ENCODE peak calls at places on chromosome 16, in nine cellular contexts. One of them, this sample, is unnamed.

GRCh38 chr16:11236441-11236840 is 19.6 kb downstream of the SOCS1 start:
- DNase-seq in BE2C: no peak
- DNase-seq in foreskin fibroblast: no peak
- DNase-seq in AG09309: no peak
- DNase-seq in activated CD8-positive, alpha-beta T cell treated with anti-CD3 and anti-CD28 coated beads, Interleukin-2, amount 10 ng/mL, durations not matched to agents 7 days and 5 days: no peak
- DNase-seq in EL: no peak
- DNase-seq in Peyer's patch: no peak
- DNase-seq in NCI-H460: no peak
- DNase-seq in esophagus squamous epithelium: no peak
- DNase-seq in this sample: no peak

GRCh38 chr16:85006639-85007038 is 4.7 kb downstream of the ZDHHC7 start:
- DNase-seq in BE2C: no peak
- DNase-seq in foreskin fibroblast: no peak
- DNase-seq in AG09309: no peak
- DNase-seq in activated CD8-positive, alpha-beta T cell treated with anti-CD3 and anti-CD28 coated beads, Interleukin-2, amount 10 ng/mL, durations not matched to agents 7 days and 5 days: no peak
- DNase-seq in EL: peak
- DNase-seq in Peyer's patch: no peak
- DNase-seq in NCI-H460: no peak
- DNase-seq in esophagus squamous epithelium: no peak
- DNase-seq in this sample: no peak

GRCh38 chr16:3012828-3013420 is at the start of gene CLDN9:
- DNase-seq in BE2C: no peak
- DNase-seq in foreskin fibroblast: no peak
- DNase-seq in AG09309: no peak
- DNase-seq in activated CD8-positive, alpha-beta T cell treated with anti-CD3 and anti-CD28 coated beads, Interleukin-2, amount 10 ng/mL, durations not matched to agents 7 days and 5 days: no peak
- DNase-seq in EL: no peak
- DNase-seq in Peyer's patch: peak
- DNase-seq in NCI-H460: no peak
- DNase-seq in esophagus squamous epithelium: no peak
- DNase-seq in this sample: no peak

GRCh38 chr16:81940781-81941560 is 70.3 kb downstream of the SDR42E1 start:
- DNase-seq in BE2C: no peak
- DNase-seq in foreskin fibroblast: peak
- DNase-seq in AG09309: peak
- DNase-seq in activated CD8-positive, alpha-beta T cell treated with anti-CD3 and anti-CD28 coated beads, Interleukin-2, amount 10 ng/mL, durations not matched to agents 7 days and 5 days: no peak
- DNase-seq in EL: peak
- DNase-seq in Peyer's patch: no peak
- DNase-seq in NCI-H460: peak
- DNase-seq in esophagus squamous epithelium: no peak
- DNase-seq in this sample: no peak

GRCh38 chr16:82063456-82064082 is 28.5 kb downstream of the HSD17B2 start:
- DNase-seq in BE2C: no peak
- DNase-seq in foreskin fibroblast: peak
- DNase-seq in AG09309: no peak
- DNase-seq in activated CD8-positive, alpha-beta T cell treated with anti-CD3 and anti-CD28 coated beads, Interleukin-2, amount 10 ng/mL, durations not matched to agents 7 days and 5 days: no peak
- DNase-seq in EL: no peak
- DNase-seq in Peyer's patch: no peak
- DNase-seq in NCI-H460: no peak
- DNase-seq in esophagus squamous epithelium: no peak
- DNase-seq in this sample: no peak

GRCh38 chr16:88309905-88310259 is 72.9 kb upstream of the ZNF469 start:
- DNase-seq in BE2C: no peak
- DNase-seq in foreskin fibroblast: no peak
- DNase-seq in AG09309: no peak
- DNase-seq in activated CD8-positive, alpha-beta T cell treated with anti-CD3 and anti-CD28 coated beads, Interleukin-2, amount 10 ng/mL, durations not matched to agents 7 days and 5 days: no peak
- DNase-seq in EL: no peak
- DNase-seq in Peyer's patch: no peak
- DNase-seq in NCI-H460: no peak
- DNase-seq in esophagus squamous epithelium: no peak
- DNase-seq in this sample: no peak

GRCh38 chr16:85395207-85395912 is 217.8 kb upstream of the GSE1 start:
- DNase-seq in BE2C: peak
- DNase-seq in foreskin fibroblast: peak
- DNase-seq in AG09309: peak
- DNase-seq in activated CD8-positive, alpha-beta T cell treated with anti-CD3 and anti-CD28 coated beads, Interleukin-2, amount 10 ng/mL, durations not matched to agents 7 days and 5 days: no peak
- DNase-seq in EL: peak
- DNase-seq in Peyer's patch: peak
- DNase-seq in NCI-H460: no peak
- DNase-seq in esophagus squamous epithelium: no peak
- DNase-seq in this sample: peak

GRCh38 chr16:70553645-70554044 is 30.0 kb downstream of the SF3B3 start:
- DNase-seq in BE2C: no peak
- DNase-seq in foreskin fibroblast: peak
- DNase-seq in AG09309: peak
- DNase-seq in activated CD8-positive, alpha-beta T cell treated with anti-CD3 and anti-CD28 coated beads, Interleukin-2, amount 10 ng/mL, durations not matched to agents 7 days and 5 days: no peak
- DNase-seq in EL: peak
- DNase-seq in Peyer's patch: no peak
- DNase-seq in NCI-H460: no peak
- DNase-seq in esophagus squamous epithelium: no peak
- DNase-seq in this sample: no peak

GRCh38 chr16:85262558-85263196 is 150.4 kb upstream of the CIBAR2 start:
- DNase-seq in BE2C: no peak
- DNase-seq in foreskin fibroblast: no peak
- DNase-seq in AG09309: no peak
- DNase-seq in activated CD8-positive, alpha-beta T cell treated with anti-CD3 and anti-CD28 coated beads, Interleukin-2, amount 10 ng/mL, durations not matched to agents 7 days and 5 days: no peak
- DNase-seq in EL: no peak
- DNase-seq in Peyer's patch: no peak
- DNase-seq in NCI-H460: no peak
- DNase-seq in esophagus squamous epithelium: no peak
- DNase-seq in this sample: no peak

GRCh38 chr16:46496701-46497100 is 124.5 kb downstream of the SHCBP1 start:
- DNase-seq in BE2C: no peak
- DNase-seq in foreskin fibroblast: no peak
- DNase-seq in AG09309: no peak
- DNase-seq in activated CD8-positive, alpha-beta T cell treated with anti-CD3 and anti-CD28 coated beads, Interleukin-2, amount 10 ng/mL, durations not matched to agents 7 days and 5 days: no peak
- DNase-seq in EL: no peak
- DNase-seq in Peyer's patch: no peak
- DNase-seq in NCI-H460: no peak
- DNase-seq in esophagus squamous epithelium: no peak
- DNase-seq in this sample: no peak

GRCh38 chr16:88814144-88814502 is 2.4 kb upstream of the APRT start:
- DNase-seq in BE2C: no peak
- DNase-seq in foreskin fibroblast: no peak
- DNase-seq in AG09309: no peak
- DNase-seq in activated CD8-positive, alpha-beta T cell treated with anti-CD3 and anti-CD28 coated beads, Interleukin-2, amount 10 ng/mL, durations not matched to agents 7 days and 5 days: no peak
- DNase-seq in EL: no peak
- DNase-seq in Peyer's patch: no peak
- DNase-seq in NCI-H460: no peak
- DNase-seq in esophagus squamous epithelium: no peak
- DNase-seq in this sample: no peak

This sample was measured in occipital lobe.